ENCODE peak calls at places on chromosomes 12 and 14, in six cellular contexts. One of them, this sample, is unnamed.

GRCh38 chr12:91098942-91099341 is 12.4 kb downstream of the LUM start:
- DNase-seq in Panc1: no peak
- DNase-seq in dorsolateral prefrontal cortex: no peak
- DNase-seq in left ventricle myocardium inferior: no peak
- DNase-seq in CD8-positive, alpha-beta T cell: no peak
- DNase-seq in effector memory CD4-positive, alpha-beta T cell: no peak
- DNase-seq in this sample: peak; percentile 60

GRCh38 chr12:92235703-92236472 is 90.2 kb upstream of the BTG1 start:
- DNase-seq in Panc1: no peak
- DNase-seq in dorsolateral prefrontal cortex: no peak
- DNase-seq in left ventricle myocardium inferior: no peak
- DNase-seq in CD8-positive, alpha-beta T cell: no peak
- DNase-seq in effector memory CD4-positive, alpha-beta T cell: no peak
- DNase-seq in this sample: no peak

GRCh38 chr12:119202121-119202527 is 23.4 kb downstream of the HSPB8 start:
- DNase-seq in Panc1: no peak
- DNase-seq in dorsolateral prefrontal cortex: no peak
- DNase-seq in left ventricle myocardium inferior: no peak
- DNase-seq in CD8-positive, alpha-beta T cell: no peak
- DNase-seq in effector memory CD4-positive, alpha-beta T cell: no peak
- DNase-seq in this sample: no peak

GRCh38 chr12:32285484-32285883 is 113.9 kb upstream of the FGD4 start:
- DNase-seq in Panc1: no peak
- DNase-seq in dorsolateral prefrontal cortex: no peak
- DNase-seq in left ventricle myocardium inferior: no peak
- DNase-seq in CD8-positive, alpha-beta T cell: no peak
- DNase-seq in effector memory CD4-positive, alpha-beta T cell: no peak
- DNase-seq in this sample: no peak

GRCh38 chr14:102055181-102055901 is 31.5 kb downstream of the HSP90AA1 start:
- DNase-seq in Panc1: no peak
- DNase-seq in dorsolateral prefrontal cortex: no peak
- DNase-seq in left ventricle myocardium inferior: no peak
- DNase-seq in CD8-positive, alpha-beta T cell: no peak
- DNase-seq in effector memory CD4-positive, alpha-beta T cell: no peak
- DNase-seq in this sample: no peak

GRCh38 chr12:101906226-101906625 is 28.8 kb downstream of the DRAM1 start:
- DNase-seq in Panc1: no peak
- DNase-seq in dorsolateral prefrontal cortex: no peak
- DNase-seq in left ventricle myocardium inferior: no peak
- DNase-seq in CD8-positive, alpha-beta T cell: no peak
- DNase-seq in effector memory CD4-positive, alpha-beta T cell: no peak
- DNase-seq in this sample: no peak

GRCh38 chr12:70853326-70853725 is 67.2 kb downstream of the PTPRR start:
- DNase-seq in Panc1: no peak
- DNase-seq in dorsolateral prefrontal cortex: no peak
- DNase-seq in left ventricle myocardium inferior: no peak
- DNase-seq in CD8-positive, alpha-beta T cell: no peak
- DNase-seq in effector memory CD4-positive, alpha-beta T cell: no peak
- DNase-seq in this sample: no peak

GRCh38 chr14:45838597-45838996 is 585.6 kb upstream of the MIS18BP1 start:
- DNase-seq in Panc1: no peak
- DNase-seq in dorsolateral prefrontal cortex: no peak
- DNase-seq in left ventricle myocardium inferior: no peak
- DNase-seq in CD8-positive, alpha-beta T cell: no peak
- DNase-seq in effector memory CD4-positive, alpha-beta T cell: no peak
- DNase-seq in this sample: no peak

GRCh38 chr14:97298331-97298730 is 501.1 kb downstream of the VRK1 start:
- DNase-seq in Panc1: no peak
- DNase-seq in dorsolateral prefrontal cortex: no peak
- DNase-seq in left ventricle myocardium inferior: no peak
- DNase-seq in CD8-positive, alpha-beta T cell: no peak
- DNase-seq in effector memory CD4-positive, alpha-beta T cell: no peak
- DNase-seq in this sample: no peak

GRCh38 chr12:56120158-56120846 is 2.2 kb downstream of the ZC3H10 start:
- DNase-seq in Panc1: no peak
- DNase-seq in dorsolateral prefrontal cortex: no peak
- DNase-seq in left ventricle myocardium inferior: no peak
- DNase-seq in CD8-positive, alpha-beta T cell: no peak
- DNase-seq in effector memory CD4-positive, alpha-beta T cell: no peak
- DNase-seq in this sample: no peak

GRCh38 chr14:75861161-75861621 is 120.6 kb downstream of the TGFB3 start:
- DNase-seq in Panc1: no peak
- DNase-seq in dorsolateral prefrontal cortex: no peak
- DNase-seq in left ventricle myocardium inferior: no peak
- DNase-seq in CD8-positive, alpha-beta T cell: no peak
- DNase-seq in effector memory CD4-positive, alpha-beta T cell: no peak
- DNase-seq in this sample: peak; percentile 20

GRCh38 chr14:100165376-100165775 is 5.9 kb upstream of the DEGS2 start:
- DNase-seq in Panc1: no peak
- DNase-seq in dorsolateral prefrontal cortex: no peak
- DNase-seq in left ventricle myocardium inferior: no peak
- DNase-seq in CD8-positive, alpha-beta T cell: no peak
- DNase-seq in effector memory CD4-positive, alpha-beta T cell: no peak
- DNase-seq in this sample: no peak
- H3K4me3 ChIP-seq in Panc1: no peak overlapping the region
- H3K4me3 ChIP-seq in dorsolateral prefrontal cortex: peak overlapping the region; percentile 30
- H3K4me3 ChIP-seq in left ventricle myocardium inferior: peak overlapping the region; percentile 23
- H3K4me3 ChIP-seq in CD8-positive, alpha-beta T cell: no peak overlapping the region
- H3K4me3 ChIP-seq in effector memory CD4-positive, alpha-beta T cell: no peak overlapping the region
- H3K4me3 ChIP-seq in this sample: no peak overlapping the region

DNA sequence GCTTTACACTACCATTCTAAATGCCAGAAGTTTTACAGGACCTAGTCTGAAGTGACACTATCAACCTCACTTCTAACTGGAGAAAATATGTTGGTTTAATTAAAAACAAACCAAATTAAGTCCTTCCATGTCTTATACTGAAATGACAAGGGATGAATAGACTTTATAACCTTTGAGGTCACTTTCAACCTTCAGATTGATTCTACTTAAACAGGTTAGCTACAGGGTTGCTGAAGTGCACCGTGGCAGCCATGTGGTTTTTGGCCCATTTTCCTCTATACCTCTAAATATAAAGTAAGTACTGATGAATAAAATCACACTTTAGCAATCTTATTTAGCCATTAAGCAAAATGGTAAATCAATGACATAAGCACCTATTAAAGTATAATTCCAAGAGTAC is 3.9 kb downstream of the SLC38A2 start:
- DNase-seq in Panc1: no peak
- DNase-seq in dorsolateral prefrontal cortex: no peak
- DNase-seq in left ventricle myocardium inferior: no peak
- DNase-seq in CD8-positive, alpha-beta T cell: no peak
- DNase-seq in effector memory CD4-positive, alpha-beta T cell: no peak
- DNase-seq in this sample: no peak
- H3K4me3 ChIP-seq in Panc1: peak overlapping the region; percentile 93
- H3K4me3 ChIP-seq in dorsolateral prefrontal cortex: peak overlapping the region; percentile 93
- H3K4me3 ChIP-seq in left ventricle myocardium inferior: peak overlapping the region; percentile 94
- H3K4me3 ChIP-seq in CD8-positive, alpha-beta T cell: peak overlapping the region; percentile 16
- H3K4me3 ChIP-seq in effector memory CD4-positive, alpha-beta T cell: no peak overlapping the region
- H3K4me3 ChIP-seq in this sample: peak overlapping the region; percentile 88

GRCh38 chr12:40226652-40227051 is 1.9 kb downstream of the LRRK2 start:
- DNase-seq in Panc1: no peak
- DNase-seq in dorsolateral prefrontal cortex: peak; percentile 74
- DNase-seq in left ventricle myocardium inferior: no peak
- DNase-seq in CD8-positive, alpha-beta T cell: no peak
- DNase-seq in effector memory CD4-positive, alpha-beta T cell: no peak
- DNase-seq in this sample: peak; percentile 71

GRCh38 chr12:40225984-40226602 is 1.3 kb downstream of the LRRK2 start:
- DNase-seq in Panc1: no peak
- DNase-seq in dorsolateral prefrontal cortex: no peak
- DNase-seq in left ventricle myocardium inferior: no peak
- DNase-seq in CD8-positive, alpha-beta T cell: no peak
- DNase-seq in effector memory CD4-positive, alpha-beta T cell: no peak
- DNase-seq in this sample: no peak

GRCh38 chr12:40228727-40229126 is 3.9 kb downstream of the LRRK2 start:
- DNase-seq in Panc1: no peak
- DNase-seq in dorsolateral prefrontal cortex: no peak
- DNase-seq in left ventricle myocardium inferior: no peak
- DNase-seq in CD8-positive, alpha-beta T cell: no peak
- DNase-seq in effector memory CD4-positive, alpha-beta T cell: no peak
- DNase-seq in this sample: no peak

GRCh38 chr12:40225337-40225983 is 663 bp downstream of the LRRK2 start:
- DNase-seq in Panc1: no peak
- DNase-seq in dorsolateral prefrontal cortex: no peak
- DNase-seq in left ventricle myocardium inferior: no peak
- DNase-seq in CD8-positive, alpha-beta T cell: no peak
- DNase-seq in effector memory CD4-positive, alpha-beta T cell: no peak
- DNase-seq in this sample: no peak

GRCh38 chr12:40227447-40227846 is 2.6 kb downstream of the LRRK2 start:
- DNase-seq in Panc1: no peak
- DNase-seq in dorsolateral prefrontal cortex: no peak
- DNase-seq in left ventricle myocardium inferior: no peak
- DNase-seq in CD8-positive, alpha-beta T cell: no peak
- DNase-seq in effector memory CD4-positive, alpha-beta T cell: no peak
- DNase-seq in this sample: no peak
- H3K4me3 ChIP-seq in Panc1: no peak overlapping the region
- H3K4me3 ChIP-seq in dorsolateral prefrontal cortex: peak overlapping the region; percentile 77
- H3K4me3 ChIP-seq in left ventricle myocardium inferior: no peak overlapping the region
- H3K4me3 ChIP-seq in CD8-positive, alpha-beta T cell: no peak overlapping the region
- H3K4me3 ChIP-seq in effector memory CD4-positive, alpha-beta T cell: no peak overlapping the region
- H3K4me3 ChIP-seq in this sample: no peak overlapping the region

DNA sequence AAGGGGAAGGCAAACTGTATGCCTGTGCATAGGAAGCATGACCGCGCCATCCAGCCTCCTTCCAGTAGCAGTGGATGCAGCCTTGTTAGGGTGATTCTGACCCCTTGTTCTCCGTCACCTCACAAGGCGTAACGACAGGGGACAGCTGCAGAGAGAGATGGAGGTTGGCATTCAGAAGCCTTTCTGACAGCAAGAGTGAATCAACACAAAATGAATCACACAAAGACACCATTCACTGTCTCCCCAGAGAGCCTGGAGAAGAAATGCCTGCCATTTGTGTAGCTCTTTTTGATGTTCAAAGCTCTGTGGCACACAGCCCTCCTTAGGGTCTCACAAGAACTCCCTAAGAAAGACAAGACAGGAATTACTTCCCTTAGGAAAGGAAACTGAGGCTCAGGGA is 280.7 kb downstream of the CACNA1C start:
- DNase-seq in Panc1: no peak
- DNase-seq in dorsolateral prefrontal cortex: no peak
- DNase-seq in left ventricle myocardium inferior: no peak
- DNase-seq in CD8-positive, alpha-beta T cell: no peak
- DNase-seq in effector memory CD4-positive, alpha-beta T cell: no peak
- DNase-seq in this sample: no peak
- H3K4me3 ChIP-seq in Panc1: no peak overlapping the region
- H3K4me3 ChIP-seq in dorsolateral prefrontal cortex: no peak overlapping the region
- H3K4me3 ChIP-seq in left ventricle myocardium inferior: no peak overlapping the region
- H3K4me3 ChIP-seq in CD8-positive, alpha-beta T cell: no peak overlapping the region
- H3K4me3 ChIP-seq in effector memory CD4-positive, alpha-beta T cell: no peak overlapping the region
- H3K4me3 ChIP-seq in this sample: no peak overlapping the region

DNA sequence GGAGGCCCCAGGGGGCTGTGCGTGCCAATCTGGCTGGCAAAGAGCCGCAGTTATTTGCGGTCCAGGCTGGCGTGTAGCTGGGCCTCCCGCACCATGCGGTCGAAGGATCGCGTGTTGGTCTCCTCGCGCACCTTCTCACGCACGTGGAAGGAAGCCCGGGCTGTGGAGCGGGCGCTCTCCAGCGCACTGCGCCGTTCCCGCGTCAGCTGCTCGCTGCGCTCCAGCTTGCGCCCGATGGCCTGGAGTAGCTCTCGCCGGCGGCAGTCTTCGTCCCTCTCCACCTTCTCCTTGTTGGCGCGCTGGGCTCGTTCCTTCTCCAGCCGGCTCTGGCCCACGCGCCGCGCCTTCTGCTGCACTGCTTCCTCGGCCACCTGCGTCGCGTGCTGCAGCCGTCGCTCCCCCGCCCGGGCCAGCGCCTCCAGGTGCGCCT is 3.2 kb downstream of the CCDC177 start:
- DNase-seq in Panc1: no peak
- DNase-seq in dorsolateral prefrontal cortex: no peak
- DNase-seq in left ventricle myocardium inferior: no peak
- DNase-seq in CD8-positive, alpha-beta T cell: no peak
- DNase-seq in effector memory CD4-positive, alpha-beta T cell: no peak
- DNase-seq in this sample: no peak
- H3K4me3 ChIP-seq in Panc1: peak overlapping the region; percentile 16
- H3K4me3 ChIP-seq in dorsolateral prefrontal cortex: peak overlapping the region; percentile 44
- H3K4me3 ChIP-seq in left ventricle myocardium inferior: peak overlapping the region; percentile 66
- H3K4me3 ChIP-seq in CD8-positive, alpha-beta T cell: no peak overlapping the region
- H3K4me3 ChIP-seq in effector memory CD4-positive, alpha-beta T cell: peak overlapping the region; percentile 46
- H3K4me3 ChIP-seq in this sample: no peak overlapping the region

GRCh38 chr14:52068741-52069616 is at the start of gene NID2:
- DNase-seq in Panc1: no peak
- DNase-seq in dorsolateral prefrontal cortex: peak; percentile 71
- DNase-seq in left ventricle myocardium inferior: peak; percentile 91
- DNase-seq in CD8-positive, alpha-beta T cell: no peak
- DNase-seq in effector memory CD4-positive, alpha-beta T cell: peak; percentile 12
- DNase-seq in this sample: peak; percentile 75

GRCh38 chr14:52069617-52070431 is 965 bp upstream of the NID2 start:
- DNase-seq in Panc1: no peak
- DNase-seq in dorsolateral prefrontal cortex: no peak
- DNase-seq in left ventricle myocardium inferior: no peak
- DNase-seq in CD8-positive, alpha-beta T cell: no peak
- DNase-seq in effector memory CD4-positive, alpha-beta T cell: no peak
- DNase-seq in this sample: no peak

GRCh38 chr14:52064174-52064573 is 4.7 kb downstream of the NID2 start:
- DNase-seq in Panc1: no peak
- DNase-seq in dorsolateral prefrontal cortex: no peak
- DNase-seq in left ventricle myocardium inferior: no peak
- DNase-seq in CD8-positive, alpha-beta T cell: no peak
- DNase-seq in effector memory CD4-positive, alpha-beta T cell: no peak
- DNase-seq in this sample: no peak

GRCh38 chr14:52071675-52072074 is 2.8 kb upstream of the NID2 start:
- DNase-seq in Panc1: no peak
- DNase-seq in dorsolateral prefrontal cortex: no peak
- DNase-seq in left ventricle myocardium inferior: no peak
- DNase-seq in CD8-positive, alpha-beta T cell: no peak
- DNase-seq in effector memory CD4-positive, alpha-beta T cell: no peak
- DNase-seq in this sample: no peak

DNA sequence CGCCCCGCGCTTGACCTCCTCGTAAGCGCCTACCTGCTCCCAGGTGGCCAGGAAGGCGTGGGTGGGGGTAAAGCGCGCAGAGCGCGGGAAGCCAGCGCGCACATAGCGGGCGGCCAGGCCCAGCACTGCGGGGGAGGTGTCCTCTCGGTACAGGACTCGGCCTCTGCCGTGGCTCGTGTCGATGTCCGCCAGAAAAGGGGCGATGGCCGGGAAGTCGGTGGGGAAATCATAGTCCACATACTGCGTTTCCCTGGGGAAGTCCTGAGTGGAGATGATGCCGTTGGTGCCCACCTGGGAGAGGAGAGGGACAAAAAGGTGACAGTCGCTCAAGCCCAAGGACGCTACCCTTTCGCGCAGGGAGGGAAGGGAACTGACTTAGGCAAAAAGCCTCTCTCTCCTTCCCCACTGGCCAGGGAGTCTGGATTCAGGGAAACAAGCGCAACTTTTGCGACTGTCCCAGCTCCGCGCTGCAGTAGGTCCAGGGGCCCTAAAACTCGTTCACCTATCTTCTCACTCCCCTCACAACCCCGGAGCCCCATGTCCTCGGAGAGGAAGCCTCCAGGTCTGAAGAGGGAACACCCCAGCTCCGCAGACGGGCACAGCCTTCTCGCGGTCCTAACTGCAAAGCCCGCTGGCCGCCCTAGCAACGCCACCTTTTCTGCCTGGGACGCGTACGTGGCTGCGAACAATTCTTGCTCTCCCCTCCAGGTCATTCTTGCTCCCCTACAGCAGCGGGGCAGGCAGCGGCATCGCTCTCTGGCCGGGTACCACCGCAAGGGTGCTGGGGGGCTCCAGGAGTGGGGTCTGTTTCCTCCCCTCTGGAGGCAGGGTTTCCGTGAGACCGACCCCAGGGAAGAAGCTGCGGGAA is 752 bp downstream of the NID2 start:
- DNase-seq in Panc1: no peak
- DNase-seq in dorsolateral prefrontal cortex: no peak
- DNase-seq in left ventricle myocardium inferior: peak; percentile 44
- DNase-seq in CD8-positive, alpha-beta T cell: no peak
- DNase-seq in effector memory CD4-positive, alpha-beta T cell: no peak
- DNase-seq in this sample: no peak
- H3K4me3 ChIP-seq in Panc1: peak overlapping the region; percentile 48
- H3K4me3 ChIP-seq in dorsolateral prefrontal cortex: peak overlapping the region; percentile 65
- H3K4me3 ChIP-seq in left ventricle myocardium inferior: peak overlapping the region; percentile 84
- H3K4me3 ChIP-seq in CD8-positive, alpha-beta T cell: peak overlapping the region; percentile 43
- H3K4me3 ChIP-seq in effector memory CD4-positive, alpha-beta T cell: peak overlapping the region; percentile 64
- H3K4me3 ChIP-seq in this sample: peak overlapping the region; percentile 52

This sample was measured in MG63.